ENCODE peak calls at places on chromosomes 5 and 9, in six cellular contexts. G is cardiac muscle cell; K is IMR-90; Q is upper lobe of left lung; D is Peyer's patch; Y is CD4-positive, CD25-positive, alpha-beta regulatory T cell. S is an unnamed sample.

GRCh38 chr5:149205625-149206523 is 64.6 kb downstream of the ABLIM3 start:
- DNase-seq in G (no peak), K (peak), Q (no peak), D (no peak), Y (no peak), S (no peak)

GRCh38 chr5:132259061-132259851 is 1.8 kb downstream of the PDLIM4 start:
- DNase-seq in G (peak), K (peak), Q (peak), D (peak), Y (no peak), S (no peak)

GRCh38 chr9:12972608-12973589 is 198.1 kb downstream of the LURAP1L start:
- DNase-seq in G (peak), K (no peak), Q (no peak), D (no peak), Y (no peak), S (peak)

GRCh38 chr9:87594662-87595061 is 97.0 kb downstream of the DAPK1 start:
- DNase-seq in G (no peak), K (no peak), Q (no peak), D (no peak), Y (no peak), S (no peak)

GRCh38 chr5:122183098-122183794 is 53.9 kb downstream of the ZNF474 start:
- DNase-seq in G (no peak), K (peak), Q (no peak), D (no peak), Y (no peak), S (no peak)

GRCh38 chr9:91515074-91515687 is 91.5 kb upstream of the NFIL3 start:
- DNase-seq in G (no peak), K (peak), Q (no peak), D (no peak), Y (no peak), S (no peak)

GRCh38 chr9:71191708-71192107 is 70.3 kb upstream of the TRPM3 start:
- DNase-seq in G (no peak), K (no peak), Q (no peak), D (no peak), Y (no peak), S (no peak)

GRCh38 chr9:27303219-27303618 is 6.3 kb upstream of the EQTN start:
- DNase-seq in G (peak), K (peak), Q (no peak), D (no peak), Y (no peak), S (no peak)

GRCh38 chr9:89632136-89633135 is 27.6 kb downstream of the GADD45G start:
- DNase-seq in G (no peak), K (no peak), Q (no peak), D (no peak), Y (no peak), S (no peak)

GRCh38 chr5:144469106-144469505 is 298.4 kb downstream of the KCTD16 start:
- DNase-seq in G (no peak), K (peak), Q (no peak), D (no peak), Y (no peak), S (no peak)

GRCh38 chr5:132417010-132417439 is 47.5 kb downstream of the SLC22A5 start:
- DNase-seq in G (no peak), K (no peak), Q (no peak), D (no peak), Y (no peak), S (no peak)

GRCh38 chr9:107932036-107932435 is 442.5 kb upstream of the KLF4 start:
- DNase-seq in G (no peak), K (peak), Q (no peak), D (no peak), Y (no peak), S (no peak)

DNA sequence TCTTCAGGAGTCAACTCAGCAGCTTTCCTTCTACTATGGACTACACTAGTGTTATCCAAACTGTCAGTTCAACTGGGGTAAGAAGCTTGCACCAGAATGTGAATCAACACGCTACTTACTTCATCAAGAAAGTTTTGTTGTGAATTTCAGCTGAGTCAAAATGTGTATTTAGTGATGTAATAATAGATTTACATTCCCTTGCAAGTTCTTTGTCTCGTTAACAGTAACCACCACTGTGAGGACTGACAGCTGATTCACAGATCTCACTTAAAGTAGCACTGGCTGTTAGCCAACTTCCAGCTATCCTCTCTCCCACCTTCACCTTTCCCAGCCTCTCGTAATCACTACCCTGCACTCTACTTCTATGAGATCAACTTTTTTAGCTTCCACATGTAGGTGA is 445.3 kb downstream of the NTRK2 start:
- DNase-seq in G (no peak), K (no peak), Q (no peak), D (no peak), Y (no peak), S (no peak)
- H3K4me3 ChIP-seq in G (no peak), K (no peak), Q (no peak), D (no peak), Y (no peak), S (no peak)

GRCh38 chr5:179304871-179305270 is 40.4 kb downstream of the ADAMTS2 start:
- DNase-seq in G (no peak), K (no peak), Q (no peak), D (no peak), Y (no peak), S (no peak)
- H3K4me3 ChIP-seq in G (no peak), K (no peak), Q (no peak), D (no peak), Y (no peak), S (no peak)

GRCh38 chr9:118326326-118326725 is 622.1 kb downstream of the TLR4 start:
- DNase-seq in G (no peak), K (no peak), Q (no peak), D (no peak), Y (no peak), S (no peak)
- H3K4me3 ChIP-seq in G (no peak), K (no peak), Q (no peak), D (no peak), Y (no peak), S (no peak)

DNA sequence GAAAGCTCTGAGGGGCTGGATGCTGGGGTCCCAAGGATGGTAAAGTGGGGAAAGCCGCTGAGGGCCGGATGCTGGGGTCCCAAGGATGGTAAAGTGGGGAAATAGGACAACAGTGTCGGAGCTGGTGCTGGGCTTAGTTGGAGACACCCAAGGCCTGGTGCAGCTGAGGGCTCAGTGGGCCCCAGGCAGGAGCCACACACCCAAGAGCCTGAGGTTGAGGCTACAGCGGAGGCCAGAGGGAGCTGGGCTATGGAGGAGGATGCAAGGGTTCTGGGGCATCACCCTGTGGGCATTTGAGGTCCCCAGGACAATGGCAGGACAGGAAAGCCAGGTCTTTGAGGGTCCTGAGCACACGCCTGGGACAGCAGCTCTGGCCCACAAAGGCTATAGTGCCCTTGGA is 19.1 kb upstream of the SLC9A3 start:
- DNase-seq in G (no peak), K (no peak), Q (no peak), D (no peak), Y (no peak), S (no peak)
- H3K4me3 ChIP-seq in G (no peak), K (no peak), Q (no peak), D (no peak), Y (no peak), S (no peak)

GRCh38 chr5:173673295-173674170 is 57.1 kb upstream of the BOD1 start:
- DNase-seq in G (no peak), K (no peak), Q (no peak), D (no peak), Y (no peak), S (no peak)
- H3K4me3 ChIP-seq in G (no peak), K (no peak), Q (no peak), D (no peak), Y (no peak), S (no peak)

GRCh38 chr9:126612329-126612812 is 1.4 kb upstream of the LMX1B start:
- DNase-seq in G (no peak), K (no peak), Q (peak), D (peak), Y (no peak), S (no peak)

GRCh38 chr9:126613656-126614055 is at the start of gene LMX1B:
- DNase-seq in G (peak), K (peak), Q (peak), D (peak), Y (no peak), S (peak)

GRCh38 chr9:126611188-126611587 is 2.5 kb upstream of the LMX1B start:
- DNase-seq in G (no peak), K (no peak), Q (peak), D (no peak), Y (no peak), S (no peak)

GRCh38 chr9:126612813-126613641 is 701 bp upstream of the LMX1B start:
- DNase-seq in G (no peak), K (no peak), Q (peak), D (peak), Y (no peak), S (no peak)

DNA sequence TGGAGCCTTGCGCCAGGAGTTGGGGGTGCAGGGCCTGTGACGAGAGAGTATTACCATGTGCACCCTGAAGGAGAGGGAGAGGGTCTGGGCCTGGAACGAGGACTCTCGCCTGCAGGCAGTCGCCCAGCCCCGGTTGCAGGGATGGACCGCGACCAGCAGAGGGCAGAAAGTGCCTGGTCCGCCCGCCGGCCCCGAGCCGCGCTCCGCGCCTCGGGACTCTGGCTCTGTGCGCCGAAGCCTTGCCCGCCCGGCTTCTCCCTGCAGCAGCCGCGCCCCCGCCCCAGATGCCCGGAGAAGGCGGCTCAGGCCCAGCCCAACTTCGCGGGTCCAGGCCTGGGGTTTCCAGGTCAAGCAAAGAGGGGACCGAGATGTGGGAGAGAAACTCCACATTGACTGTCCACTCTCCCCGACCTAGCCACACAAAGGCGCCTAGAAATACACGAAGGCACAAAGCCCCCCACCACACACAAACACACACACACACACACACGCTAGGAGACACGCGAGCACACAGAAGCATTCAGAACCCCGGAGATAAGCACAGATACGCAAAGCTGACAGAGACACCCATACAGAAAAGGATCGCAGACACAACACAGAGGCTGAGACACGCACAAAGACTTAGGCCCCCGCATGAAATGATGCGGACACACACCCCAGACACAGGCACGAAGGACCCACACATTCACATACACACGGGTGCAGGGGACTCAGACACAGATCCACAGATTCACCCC is 2.0 kb upstream of the LMX1B start:
- DNase-seq in G (peak), K (peak), Q (peak), D (peak), Y (peak), S (peak)
- H3K4me3 ChIP-seq in G (no peak), K (no peak), Q (no peak), D (peak), Y (no peak), S (no peak)

DNA sequence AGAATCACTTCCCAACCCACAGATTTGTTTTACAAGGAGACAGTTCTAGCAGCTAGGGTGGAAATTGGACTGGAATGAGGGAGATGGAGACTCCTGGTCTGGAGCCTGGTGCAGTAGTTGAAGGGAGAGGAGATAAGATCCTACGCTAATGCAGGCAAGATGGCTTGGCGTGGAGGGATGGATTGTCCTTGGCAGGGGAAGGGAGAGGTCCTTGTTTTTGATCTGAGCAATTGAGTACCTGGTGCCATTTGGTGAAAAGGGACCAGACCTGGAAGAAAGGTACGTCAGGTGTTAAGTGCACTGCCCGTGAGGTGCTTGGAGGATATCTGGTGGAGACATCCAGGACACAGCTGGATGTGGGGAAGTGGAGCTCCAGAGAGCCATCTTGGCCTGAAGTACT is 35.7 kb downstream of the ANGPTL2 start:
- DNase-seq in G (no peak), K (no peak), Q (no peak), D (no peak), Y (no peak), S (no peak)
- H3K4me3 ChIP-seq in G (no peak), K (no peak), Q (no peak), D (no peak), Y (no peak), S (no peak)